ENCODE peak calls at places on chromosomes 7 and 10, in ten cellular contexts. K is transverse colon; A is cardiac fibroblast; G is fibroblast of pulmonary artery; F is A549; O is activated CD8-positive, alpha-beta T cell treated with anti-CD3 and anti-CD28 coated beads for 36 hours; N is HFFc6; V is tibial artery; R is nephron progenitor cell; S is GM12865. B is an unnamed sample.

GRCh38 chr7:29457565-29457971 is 106.1 kb upstream of the PRR15 start:
- DNase-seq in V (no peak), R (peak), N (peak), F (no peak), K (no peak), A (peak), O (no peak), S (no peak), G (peak), B (no peak)

GRCh38 chr10:26997610-26998009 is 102.7 kb downstream of the ANKRD26 start:
- DNase-seq in N (no peak), R (no peak), F (no peak), V (no peak), G (no peak), O (no peak), K (no peak), A (no peak), S (no peak), B (no peak)

GRCh38 chr7:124645704-124646103 is 119.9 kb downstream of the GPR37 start:
- DNase-seq in V (no peak), A (no peak), O (no peak), S (peak), K (no peak), F (no peak), R (no peak), G (no peak), N (no peak), B (no peak)

GRCh38 chr10:102120987-102121738 is 995 bp upstream of the LDB1 start:
- DNase-seq in O (peak), S (no peak), R (peak), K (peak), N (peak), F (no peak), G (peak), A (peak), V (peak), B (no peak)

GRCh38 chr7:88254721-88255120 is 34.9 kb upstream of the SRI start:
- DNase-seq in K (no peak), G (no peak), O (no peak), F (peak), R (no peak), V (no peak), S (no peak), N (peak), A (peak), B (no peak)

GRCh38 chr10:52674474-52674873 is 98.1 kb downstream of the MBL2 start:
- DNase-seq in R (no peak), K (no peak), A (no peak), O (no peak), N (no peak), V (no peak), G (no peak), S (no peak), F (no peak), B (no peak)

GRCh38 chr10:74586088-74586585 is 240.3 kb upstream of the KAT6B start:
- DNase-seq in A (peak), G (no peak), F (peak), N (no peak), R (no peak), K (no peak), S (peak), V (no peak), O (peak), B (peak)

GRCh38 chr10:114518401-114519305 is 114.4 kb upstream of the AFAP1L2 start:
- DNase-seq in F (peak), S (no peak), O (no peak), G (no peak), N (no peak), R (no peak), A (no peak), V (no peak), K (no peak), B (no peak)

GRCh38 chr7:156122752-156123354 is 310.6 kb upstream of the SHH start:
- DNase-seq in R (no peak), F (no peak), S (no peak), A (no peak), V (no peak), G (no peak), K (no peak), O (no peak), N (no peak), B (no peak)

GRCh38 chr7:74023037-74023436 is 4.9 kb upstream of the ELN start:
- DNase-seq in A (peak), V (peak), K (no peak), R (no peak), G (peak), O (no peak), N (peak), F (peak), S (no peak), B (no peak)

GRCh38 chr10:48708144-48708543 is 23.5 kb downstream of the WDFY4 start:
- DNase-seq in F (no peak), V (no peak), O (no peak), A (peak), K (no peak), S (no peak), N (peak), G (peak), R (no peak), B (no peak)

GRCh38 chr7:159040146-159040545 is 104.5 kb downstream of the VIPR2 start:
- DNase-seq in V (peak), S (no peak), N (no peak), F (no peak), O (no peak), R (no peak), A (no peak), K (no peak), G (no peak), B (no peak)

GRCh38 chr10:133388265-133388972 is 5.5 kb upstream of the MTG1 start:
- DNase-seq in G (no peak), A (no peak), F (peak), V (no peak), N (no peak), O (no peak), S (peak), K (no peak), R (no peak), B (no peak)

GRCh38 chr10:112510384-112510783 is 63.4 kb downstream of the VTI1A start:
- DNase-seq in S (no peak), N (no peak), A (no peak), K (no peak), V (no peak), G (no peak), O (peak), F (no peak), R (no peak), B (no peak)

GRCh38 chr10:14839305-14839695 is 1.2 kb downstream of the HSPA14 start:
- DNase-seq in O (peak), G (peak), V (no peak), K (peak), N (no peak), R (peak), S (peak), F (peak), A (no peak), B (no peak)

GRCh38 chr10:110286841-110287240 is 17.9 kb downstream of the SMNDC1 start:
- DNase-seq in F (peak), G (no peak), R (no peak), V (no peak), O (no peak), A (no peak), S (no peak), N (no peak), K (no peak), B (no peak)

GRCh38 chr10:35722636-35723420 is 80.7 kb upstream of the FZD8 start:
- DNase-seq in A (peak), F (no peak), R (no peak), K (no peak), O (no peak), V (no peak), N (no peak), S (no peak), G (no peak), B (no peak)

GRCh38 chr7:19107392-19108147 is 9.9 kb downstream of the TWIST1 start:
- DNase-seq in F (no peak), K (no peak), S (no peak), V (no peak), R (peak), G (peak), O (no peak), A (peak), N (peak), B (no peak)

GRCh38 chr7:90629306-90629918 is 33.3 kb downstream of the CDK14 start:
- DNase-seq in R (no peak), N (peak), G (peak), K (no peak), F (peak), S (peak), O (peak), V (no peak), A (peak), B (peak)

GRCh38 chr7:45342236-45342635 is 184.6 kb downstream of the RAMP3 start:
- DNase-seq in V (no peak), F (peak), A (no peak), R (no peak), S (no peak), N (no peak), O (no peak), G (no peak), K (no peak), B (no peak)

GRCh38 chr10:112585052-112585451 is 138.0 kb downstream of the VTI1A start:
- DNase-seq in O (no peak), A (peak), F (peak), G (peak), S (no peak), R (no peak), N (peak), K (no peak), V (peak), B (no peak)

GRCh38 chr7:73367006-73367405 is 39.0 kb downstream of the FKBP6 start:
- DNase-seq in S (no peak), V (no peak), N (no peak), K (no peak), F (no peak), A (no peak), O (no peak), G (no peak), R (no peak), B (no peak)

GRCh38 chr10:45379891-45380540 is 6.0 kb downstream of the ALOX5 start:
- DNase-seq in S (no peak), K (peak), R (no peak), V (peak), O (no peak), F (no peak), N (no peak), G (no peak), A (no peak), B (no peak)

DNA sequence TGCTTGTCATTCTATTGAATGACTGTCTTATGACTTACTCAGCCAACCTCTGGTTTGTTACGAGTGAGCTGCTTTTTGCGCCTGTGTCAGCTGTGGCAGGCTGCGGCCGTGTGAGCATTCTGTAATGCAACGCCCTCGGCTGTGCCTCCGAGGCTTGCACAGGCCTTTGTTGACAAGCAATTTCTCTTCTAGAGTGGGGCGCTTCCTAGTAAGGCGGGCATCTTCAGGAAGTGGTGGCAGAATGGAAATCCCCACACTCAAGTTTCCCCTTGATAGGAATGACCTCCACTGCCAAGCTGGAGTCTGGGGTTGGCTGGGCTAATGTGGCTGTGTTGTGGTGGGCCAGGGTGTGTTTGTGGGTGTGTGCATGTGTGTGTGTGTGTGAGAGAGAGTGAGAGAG is 20.2 kb upstream of the TMEM178B start:
- DNase-seq in V (no peak), G (no peak), R (no peak), N (no peak), K (no peak), O (peak), A (no peak), S (peak), F (no peak), B (no peak)
- TF ChIP-seq CTCF in V (no peak), G (no peak), R (no peak), N (no peak), K (no peak), O (no peak), A (no peak), S (no peak), F (no peak), B (no peak)

GRCh38 chr10:33327750-33328149 is 6.7 kb downstream of the NRP1 start:
- DNase-seq in K (no peak), N (no peak), A (no peak), V (no peak), O (no peak), R (no peak), F (no peak), G (no peak), S (no peak), B (no peak)
- TF ChIP-seq CTCF in K (no peak), N (peak), A (peak), V (no peak), O (no peak), R (no peak), F (peak), G (peak), S (no peak), B (no peak)

GRCh38 chr7:20542594-20542993 is 72.9 kb upstream of the ABCB5 start:
- DNase-seq in R (no peak), K (peak), N (no peak), O (no peak), A (peak), V (peak), F (no peak), G (peak), S (no peak), B (no peak)

GRCh38 chr7:20543565-20543964 is 71.9 kb upstream of the ABCB5 start:
- DNase-seq in F (no peak), G (no peak), V (no peak), O (no peak), K (no peak), S (no peak), A (no peak), R (no peak), N (no peak), B (no peak)

GRCh38 chr7:20535541-20535940 is 79.9 kb upstream of the ABCB5 start:
- DNase-seq in N (no peak), R (no peak), G (no peak), F (no peak), O (no peak), V (no peak), A (no peak), K (no peak), S (no peak), B (no peak)

GRCh38 chr7:20541615-20542349 is 73.7 kb upstream of the ABCB5 start:
- DNase-seq in S (peak), K (no peak), G (peak), R (no peak), F (no peak), V (no peak), N (no peak), A (no peak), O (no peak), B (no peak)

GRCh38 chr7:20539201-20539600 is 76.3 kb upstream of the ABCB5 start:
- DNase-seq in O (no peak), N (no peak), V (no peak), G (peak), S (no peak), A (no peak), R (no peak), F (peak), K (no peak), B (no peak)
- TF ChIP-seq CTCF in O (no peak), N (no peak), V (no peak), G (peak), S (peak), A (peak), R (no peak), F (no peak), K (no peak), B (no peak)

DNA sequence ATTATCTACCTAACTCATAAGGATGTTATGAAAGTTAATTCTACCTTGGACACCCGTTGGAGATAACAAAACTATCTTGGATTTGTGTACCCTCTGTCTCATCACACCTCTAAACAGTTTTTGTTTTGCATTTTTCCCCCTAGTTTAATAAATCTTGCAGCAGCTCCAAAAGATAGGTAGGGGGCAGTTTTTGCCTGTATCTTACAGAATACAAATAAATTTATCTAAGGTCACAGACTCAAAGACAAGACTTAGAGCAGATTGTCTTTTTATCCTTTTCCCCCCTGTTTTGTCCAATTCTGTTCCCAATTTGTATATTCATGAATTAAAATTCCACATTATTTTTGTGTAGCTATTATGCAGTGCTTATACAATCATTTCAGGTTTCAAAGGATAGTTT is 5.0 kb upstream of the SORCS1 start:
- DNase-seq in R (no peak), A (no peak), O (no peak), G (no peak), F (no peak), K (no peak), N (no peak), S (no peak), V (no peak), B (no peak)
- TF ChIP-seq CTCF in R (no peak), A (no peak), O (no peak), G (no peak), F (no peak), K (no peak), N (no peak), S (no peak), V (no peak), B (no peak)

DNA sequence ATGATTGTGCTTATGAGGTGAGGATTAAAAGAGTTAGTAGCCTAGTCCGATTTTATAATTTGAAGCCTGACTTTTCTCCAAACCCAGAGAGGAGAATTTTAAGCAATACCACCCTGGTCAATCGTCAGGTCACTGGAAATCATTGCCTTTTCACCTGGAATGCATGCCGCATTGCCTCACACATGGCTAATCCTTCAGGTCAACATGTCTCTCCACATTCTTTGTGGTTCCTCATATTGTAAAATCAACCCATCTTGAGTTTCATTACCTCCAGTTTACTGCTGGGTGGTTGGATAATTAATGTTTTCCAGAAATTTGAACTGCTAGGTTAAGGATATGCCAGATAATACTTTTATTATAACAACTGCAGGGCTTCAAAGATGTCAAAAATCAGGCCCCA is 55.6 kb upstream of the SEMA3E start:
- DNase-seq in S (no peak), A (no peak), N (no peak), R (no peak), O (no peak), G (no peak), V (no peak), F (no peak), K (no peak), B (no peak)
- TF ChIP-seq CTCF in S (no peak), A (no peak), N (no peak), R (no peak), O (no peak), G (no peak), V (no peak), F (no peak), K (no peak), B (no peak)

GRCh38 chr7:50976064-50976463 is 193.4 kb upstream of the GRB10 start:
- DNase-seq in O (no peak), V (no peak), A (no peak), K (no peak), F (no peak), R (no peak), S (no peak), N (no peak), G (no peak), B (no peak)
- TF ChIP-seq CTCF in O (no peak), V (no peak), A (no peak), K (no peak), F (no peak), R (no peak), S (no peak), N (no peak), G (no peak), B (no peak)

GRCh38 chr7:47771301-47771989 is 176.8 kb downstream of the PKD1L1 start:
- DNase-seq in V (peak), N (no peak), A (peak), S (no peak), K (no peak), G (no peak), R (no peak), F (peak), O (no peak), B (no peak)
- TF ChIP-seq CTCF in V (peak), N (no peak), A (no peak), S (no peak), K (no peak), G (no peak), R (no peak), F (no peak), O (no peak), B (no peak)

GRCh38 chr10:131758942-131759315 is 141.9 kb upstream of the PPP2R2D start:
- DNase-seq in S (no peak), F (no peak), G (no peak), R (no peak), K (no peak), O (no peak), N (no peak), V (no peak), A (no peak), B (no peak)

GRCh38 chr10:131757285-131758058 is 143.3 kb upstream of the PPP2R2D start:
- DNase-seq in A (no peak), R (no peak), N (no peak), F (no peak), K (no peak), O (no peak), S (no peak), G (no peak), V (no peak), B (no peak)

GRCh38 chr10:131759347-131759746 is 141.5 kb upstream of the PPP2R2D start:
- DNase-seq in S (no peak), K (no peak), V (no peak), G (no peak), N (no peak), O (no peak), R (no peak), F (no peak), A (no peak), B (no peak)

GRCh38 chr10:131760416-131761166 is 140.2 kb upstream of the PPP2R2D start:
- DNase-seq in A (no peak), R (no peak), S (peak), O (no peak), V (no peak), K (no peak), G (no peak), F (no peak), N (no peak), B (no peak)

GRCh38 chr10:131758062-131758941 is 142.5 kb upstream of the PPP2R2D start:
- DNase-seq in K (no peak), G (no peak), A (no peak), O (no peak), F (no peak), V (no peak), N (no peak), R (no peak), S (no peak), B (no peak)
- TF ChIP-seq CTCF in K (no peak), G (no peak), A (no peak), O (no peak), F (no peak), V (no peak), N (no peak), R (no peak), S (no peak), B (no peak)

GRCh38 chr10:77539147-77539935 is 98.3 kb downstream of the KCNMA1 start:
- DNase-seq in R (no peak), K (no peak), N (no peak), A (no peak), G (no peak), S (no peak), O (no peak), F (no peak), V (no peak), B (no peak)

GRCh38 chr10:77533887-77534278 is 103.7 kb downstream of the KCNMA1 start:
- DNase-seq in R (no peak), G (no peak), K (no peak), O (no peak), S (no peak), A (no peak), F (no peak), N (no peak), V (no peak), B (no peak)

GRCh38 chr10:77533156-77533886 is 104.3 kb downstream of the KCNMA1 start:
- DNase-seq in K (no peak), N (no peak), G (no peak), V (no peak), O (no peak), S (no peak), A (no peak), F (peak), R (no peak), B (no peak)

GRCh38 chr10:77537720-77538373 is 99.8 kb downstream of the KCNMA1 start:
- DNase-seq in R (no peak), F (no peak), S (no peak), N (no peak), O (no peak), V (peak), G (peak), A (peak), K (no peak), B (no peak)

GRCh38 chr10:77537051-77537450 is 100.6 kb downstream of the KCNMA1 start:
- DNase-seq in O (no peak), A (no peak), R (no peak), S (no peak), G (no peak), K (no peak), N (no peak), F (no peak), V (no peak), B (no peak)
- TF ChIP-seq CTCF in O (no peak), A (no peak), R (no peak), S (no peak), G (no peak), K (no peak), N (no peak), F (no peak), V (no peak), B (no peak)